ENCODE peak calls at places on chromosome 10, in seven cellular contexts. One of them, this sample, is unnamed.

GRCh38 chr10:50788951-50789904 is 49.5 kb downstream of the ASAH2B start:
- DNase-seq in GM23338: peak; percentile 75
- DNase-seq in K562: peak; percentile 15
- DNase-seq in sigmoid colon: no peak
- DNase-seq in HepG2: peak; percentile 55
- DNase-seq in SK-N-SH: peak; percentile 24
- DNase-seq in H1: no peak
- DNase-seq in this sample: no peak

GRCh38 chr10:86188796-86189558 is 177.6 kb downstream of the GRID1 start:
- DNase-seq in GM23338: no peak
- DNase-seq in K562: no peak
- DNase-seq in sigmoid colon: no peak
- DNase-seq in HepG2: no peak
- DNase-seq in SK-N-SH: no peak
- DNase-seq in H1: no peak
- DNase-seq in this sample: no peak

GRCh38 chr10:94673614-94674321 is 9.8 kb upstream of the CYP2C18 start:
- DNase-seq in GM23338: no peak
- DNase-seq in K562: no peak
- DNase-seq in sigmoid colon: no peak
- DNase-seq in HepG2: no peak
- DNase-seq in SK-N-SH: no peak
- DNase-seq in H1: no peak
- DNase-seq in this sample: no peak

GRCh38 chr10:5895804-5896203 is 5.8 kb downstream of the FBH1 start:
- DNase-seq in GM23338: no peak
- DNase-seq in K562: no peak
- DNase-seq in sigmoid colon: no peak
- DNase-seq in HepG2: no peak
- DNase-seq in SK-N-SH: no peak
- DNase-seq in H1: no peak
- DNase-seq in this sample: no peak

GRCh38 chr10:44834131-44834530 is 77.0 kb upstream of the TMEM72 start:
- DNase-seq in GM23338: no peak
- DNase-seq in K562: no peak
- DNase-seq in sigmoid colon: no peak
- DNase-seq in HepG2: no peak
- DNase-seq in SK-N-SH: no peak
- DNase-seq in H1: no peak
- DNase-seq in this sample: no peak

GRCh38 chr10:34523017-34523767 is 291.9 kb downstream of the PARD3 start:
- DNase-seq in GM23338: no peak
- DNase-seq in K562: no peak
- DNase-seq in sigmoid colon: no peak
- DNase-seq in HepG2: no peak
- DNase-seq in SK-N-SH: no peak
- DNase-seq in H1: no peak
- DNase-seq in this sample: no peak

GRCh38 chr10:120945182-120945581 is 94.0 kb downstream of the WDR11 start:
- DNase-seq in GM23338: no peak
- DNase-seq in K562: no peak
- DNase-seq in sigmoid colon: peak; percentile 33
- DNase-seq in HepG2: no peak
- DNase-seq in SK-N-SH: no peak
- DNase-seq in H1: no peak
- DNase-seq in this sample: no peak

GRCh38 chr10:43190775-43191174 is 52.5 kb downstream of the CSGALNACT2 start:
- DNase-seq in GM23338: no peak
- DNase-seq in K562: no peak
- DNase-seq in sigmoid colon: no peak
- DNase-seq in HepG2: no peak
- DNase-seq in SK-N-SH: no peak
- DNase-seq in H1: no peak
- DNase-seq in this sample: no peak

GRCh38 chr10:12531305-12531738 is 182.0 kb downstream of the CAMK1D start:
- DNase-seq in GM23338: no peak
- DNase-seq in K562: no peak
- DNase-seq in sigmoid colon: peak; percentile 76
- DNase-seq in HepG2: no peak
- DNase-seq in SK-N-SH: no peak
- DNase-seq in H1: peak; percentile 8
- DNase-seq in this sample: no peak

GRCh38 chr10:131115321-131115720 is 196.2 kb downstream of the TCERG1L start:
- DNase-seq in GM23338: no peak
- DNase-seq in K562: no peak
- DNase-seq in sigmoid colon: no peak
- DNase-seq in HepG2: no peak
- DNase-seq in SK-N-SH: no peak
- DNase-seq in H1: no peak
- DNase-seq in this sample: no peak

DNA sequence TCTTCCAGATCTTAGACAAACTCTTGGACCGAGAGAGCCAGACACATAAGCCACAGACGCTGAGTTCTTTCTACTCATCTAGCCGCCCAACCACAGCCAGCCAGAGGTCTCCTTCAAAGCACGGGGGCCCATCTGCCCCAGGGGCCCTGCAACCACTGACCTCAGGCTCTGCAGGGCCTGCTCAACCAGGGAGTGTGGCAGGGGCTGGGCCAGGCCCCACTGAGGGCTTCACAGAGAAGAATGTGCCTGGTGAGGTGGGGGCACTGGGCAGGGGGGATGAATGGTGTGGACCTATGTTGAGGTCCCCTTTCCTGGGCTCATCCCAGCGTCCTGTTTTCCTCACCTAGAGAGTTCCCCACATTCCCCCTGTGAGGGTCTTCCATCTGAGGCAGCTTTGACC is 11.4 kb downstream of the ZSWIM8 start:
- DNase-seq in GM23338: no peak
- DNase-seq in K562: no peak
- DNase-seq in sigmoid colon: peak; percentile 60
- DNase-seq in HepG2: no peak
- DNase-seq in SK-N-SH: no peak
- DNase-seq in H1: no peak
- DNase-seq in this sample: no peak
- TF ChIP-seq POLR2AphosphoS5 in GM23338: no peak
- TF ChIP-seq POLR2AphosphoS5 in K562: no peak
- TF ChIP-seq POLR2AphosphoS5 in sigmoid colon: no peak
- TF ChIP-seq POLR2AphosphoS5 in HepG2: no peak
- TF ChIP-seq POLR2AphosphoS5 in SK-N-SH: no peak
- TF ChIP-seq POLR2AphosphoS5 in H1: peak; percentile 3
- TF ChIP-seq POLR2AphosphoS5 in this sample: no peak

DNA sequence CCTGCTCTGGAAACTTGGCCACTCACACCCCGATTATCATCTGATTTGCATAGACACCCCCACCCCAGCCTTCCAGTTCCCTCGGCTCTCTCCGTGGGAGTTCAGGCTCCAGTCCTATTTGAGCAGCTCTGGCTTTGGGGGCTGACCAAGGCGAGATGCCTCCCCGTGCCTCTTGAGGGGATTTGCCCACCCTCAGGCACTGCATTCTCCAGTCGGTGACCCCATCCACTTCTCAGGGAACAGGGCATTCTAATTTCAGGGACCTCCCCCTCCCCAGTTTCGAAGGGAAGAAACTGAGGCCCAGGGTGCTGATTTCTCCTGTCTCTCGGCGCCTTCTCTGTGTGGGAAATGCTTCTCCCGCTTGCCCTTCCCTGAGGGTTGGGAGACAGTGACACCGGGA is 35.7 kb upstream of the PAX2 start:
- DNase-seq in GM23338: no peak
- DNase-seq in K562: no peak
- DNase-seq in sigmoid colon: no peak
- DNase-seq in HepG2: no peak
- DNase-seq in SK-N-SH: no peak
- DNase-seq in H1: no peak
- DNase-seq in this sample: no peak
- H3K27me3 ChIP-seq in GM23338: peaks cover 76% of the 10 kb centered on the region
- H3K27me3 ChIP-seq in K562: peaks cover 2% of the 10 kb centered on the region
- H3K27me3 ChIP-seq in sigmoid colon: peaks cover 61% of the 10 kb centered on the region
- H3K27me3 ChIP-seq in HepG2: peaks cover 55% of the 10 kb centered on the region
- H3K27me3 ChIP-seq in SK-N-SH: peaks cover 38% of the 10 kb centered on the region
- H3K27me3 ChIP-seq in H1: peaks cover 71% of the 10 kb centered on the region
- H3K27me3 ChIP-seq in this sample: no peaks in the 10 kb centered on the region

GRCh38 chr10:110209926-110210662 is 2.7 kb downstream of the MXI1 start:
- DNase-seq in GM23338: peak; percentile 62
- DNase-seq in K562: peak; percentile 32
- DNase-seq in sigmoid colon: peak; percentile 90
- DNase-seq in HepG2: no peak
- DNase-seq in SK-N-SH: peak; percentile 82
- DNase-seq in H1: peak; percentile 74
- DNase-seq in this sample: peak; percentile 92
- TF ChIP-seq POLR2AphosphoS5 in GM23338: no peak
- TF ChIP-seq POLR2AphosphoS5 in K562: no peak
- TF ChIP-seq POLR2AphosphoS5 in sigmoid colon: peak; percentile 40
- TF ChIP-seq POLR2AphosphoS5 in HepG2: no peak
- TF ChIP-seq POLR2AphosphoS5 in SK-N-SH: no peak
- TF ChIP-seq POLR2AphosphoS5 in H1: no peak
- TF ChIP-seq POLR2AphosphoS5 in this sample: no peak

GRCh38 chr10:116194061-116194460 is 78.9 kb downstream of the GFRA1 start:
- DNase-seq in GM23338: no peak
- DNase-seq in K562: no peak
- DNase-seq in sigmoid colon: no peak
- DNase-seq in HepG2: no peak
- DNase-seq in SK-N-SH: no peak
- DNase-seq in H1: no peak
- DNase-seq in this sample: no peak
- H3K27me3 ChIP-seq in GM23338: no peaks in the 10 kb centered on the region
- H3K27me3 ChIP-seq in K562: no peaks in the 10 kb centered on the region
- H3K27me3 ChIP-seq in sigmoid colon: no peaks in the 10 kb centered on the region
- H3K27me3 ChIP-seq in HepG2: no peaks in the 10 kb centered on the region
- H3K27me3 ChIP-seq in SK-N-SH: no peaks in the 10 kb centered on the region
- H3K27me3 ChIP-seq in H1: no peaks in the 10 kb centered on the region
- H3K27me3 ChIP-seq in this sample: no peaks in the 10 kb centered on the region

GRCh38 chr10:113857210-113857609 is 2.7 kb downstream of the NHLRC2 start:
- DNase-seq in GM23338: no peak
- DNase-seq in K562: no peak
- DNase-seq in sigmoid colon: no peak
- DNase-seq in HepG2: no peak
- DNase-seq in SK-N-SH: no peak
- DNase-seq in H1: no peak
- DNase-seq in this sample: no peak

GRCh38 chr10:113856563-113856962 is 2.1 kb downstream of the NHLRC2 start:
- DNase-seq in GM23338: no peak
- DNase-seq in K562: no peak
- DNase-seq in sigmoid colon: no peak
- DNase-seq in HepG2: no peak
- DNase-seq in SK-N-SH: no peak
- DNase-seq in H1: no peak
- DNase-seq in this sample: no peak

GRCh38 chr10:113853577-113854018 is 284 bp downstream of the DCLRE1A start:
- DNase-seq in GM23338: no peak
- DNase-seq in K562: no peak
- DNase-seq in sigmoid colon: no peak
- DNase-seq in HepG2: no peak
- DNase-seq in SK-N-SH: no peak
- DNase-seq in H1: no peak
- DNase-seq in this sample: no peak

GRCh38 chr10:113854757-113855626 is 531 bp downstream of the NHLRC2 start:
- DNase-seq in GM23338: peak; percentile 53
- DNase-seq in K562: peak; percentile 59
- DNase-seq in sigmoid colon: peak; percentile 79
- DNase-seq in HepG2: peak; percentile 23
- DNase-seq in SK-N-SH: peak; percentile 83
- DNase-seq in H1: peak; percentile 79
- DNase-seq in this sample: peak; percentile 70

GRCh38 chr10:113854019-113854756 is at the start of the genes DCLRE1A and NHLRC2:
- DNase-seq in GM23338: peak; percentile 86
- DNase-seq in K562: peak; percentile 84
- DNase-seq in sigmoid colon: peak; percentile 89
- DNase-seq in HepG2: peak; percentile 68
- DNase-seq in SK-N-SH: peak; percentile 82
- DNase-seq in H1: peak; percentile 82
- DNase-seq in this sample: peak; percentile 81
- TF ChIP-seq POLR2AphosphoS5 in GM23338: peak; percentile 50
- TF ChIP-seq POLR2AphosphoS5 in K562: no peak
- TF ChIP-seq POLR2AphosphoS5 in sigmoid colon: peak; percentile 58
- TF ChIP-seq POLR2AphosphoS5 in HepG2: peak; percentile 42
- TF ChIP-seq POLR2AphosphoS5 in SK-N-SH: no peak
- TF ChIP-seq POLR2AphosphoS5 in H1: peak; percentile 43
- TF ChIP-seq POLR2AphosphoS5 in this sample: peak; percentile 22

GRCh38 chr10:100670828-100671479 is 74.4 kb upstream of the PAX2 start:
- DNase-seq in GM23338: peak; percentile 73
- DNase-seq in K562: peak; percentile 39
- DNase-seq in sigmoid colon: no peak
- DNase-seq in HepG2: no peak
- DNase-seq in SK-N-SH: peak; percentile 92
- DNase-seq in H1: peak; percentile 94
- DNase-seq in this sample: no peak

GRCh38 chr10:100672199-100672598 is 73.2 kb upstream of the PAX2 start:
- DNase-seq in GM23338: no peak
- DNase-seq in K562: no peak
- DNase-seq in sigmoid colon: no peak
- DNase-seq in HepG2: no peak
- DNase-seq in SK-N-SH: no peak
- DNase-seq in H1: no peak
- DNase-seq in this sample: no peak

GRCh38 chr10:100669616-100670015 is 75.8 kb upstream of the PAX2 start:
- DNase-seq in GM23338: no peak
- DNase-seq in K562: no peak
- DNase-seq in sigmoid colon: no peak
- DNase-seq in HepG2: no peak
- DNase-seq in SK-N-SH: no peak
- DNase-seq in H1: no peak
- DNase-seq in this sample: no peak

GRCh38 chr10:100668001-100668400 is 77.4 kb upstream of the PAX2 start:
- DNase-seq in GM23338: no peak
- DNase-seq in K562: no peak
- DNase-seq in sigmoid colon: no peak
- DNase-seq in HepG2: no peak
- DNase-seq in SK-N-SH: no peak
- DNase-seq in H1: no peak
- DNase-seq in this sample: no peak

DNA sequence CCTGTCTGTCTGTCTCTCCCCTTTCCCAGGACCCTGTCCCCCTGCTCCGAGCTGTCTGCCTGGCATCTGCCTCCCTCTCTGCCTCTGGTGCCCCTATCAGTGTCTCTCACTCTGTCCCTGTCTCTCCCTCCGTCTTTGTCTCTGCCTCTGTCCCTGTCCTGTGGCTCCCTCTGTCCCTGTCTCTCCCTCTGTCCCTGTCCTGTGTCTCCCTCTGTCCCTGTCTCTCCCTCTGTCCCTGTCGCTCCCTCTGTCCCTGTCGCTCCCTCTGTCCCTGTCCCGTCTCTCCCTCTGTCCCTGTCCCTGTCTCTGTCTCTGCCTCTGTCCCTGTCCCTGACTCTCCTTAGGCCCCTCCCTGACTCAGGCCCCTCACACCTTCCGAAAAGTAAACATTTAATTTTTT is 75.0 kb upstream of the PAX2 start:
- DNase-seq in GM23338: no peak
- DNase-seq in K562: no peak
- DNase-seq in sigmoid colon: no peak
- DNase-seq in HepG2: no peak
- DNase-seq in SK-N-SH: no peak
- DNase-seq in H1: no peak
- DNase-seq in this sample: no peak
- H3K27me3 ChIP-seq in GM23338: peaks cover 66% of the 10 kb centered on the region
- H3K27me3 ChIP-seq in K562: peaks cover 3% of the 10 kb centered on the region
- H3K27me3 ChIP-seq in sigmoid colon: peaks cover 68% of the 10 kb centered on the region
- H3K27me3 ChIP-seq in HepG2: peaks cover 30% of the 10 kb centered on the region
- H3K27me3 ChIP-seq in SK-N-SH: peaks cover 30% of the 10 kb centered on the region
- H3K27me3 ChIP-seq in H1: peaks cover 31% of the 10 kb centered on the region
- H3K27me3 ChIP-seq in this sample: no peaks in the 10 kb centered on the region

GRCh38 chr10:112949875-112950507 is at the start of gene TCF7L2:
- DNase-seq in GM23338: peak; percentile 99
- DNase-seq in K562: peak; percentile 91
- DNase-seq in sigmoid colon: peak; percentile 98
- DNase-seq in HepG2: peak; percentile 98
- DNase-seq in SK-N-SH: peak; percentile 91
- DNase-seq in H1: peak; percentile 90
- DNase-seq in this sample: peak; percentile 96
- TF ChIP-seq POLR2AphosphoS5 in GM23338: peak; percentile 63
- TF ChIP-seq POLR2AphosphoS5 in K562: no peak
- TF ChIP-seq POLR2AphosphoS5 in sigmoid colon: peak; percentile 88
- TF ChIP-seq POLR2AphosphoS5 in HepG2: peak; percentile 84
- TF ChIP-seq POLR2AphosphoS5 in SK-N-SH: peak; percentile 65
- TF ChIP-seq POLR2AphosphoS5 in H1: no peak
- TF ChIP-seq POLR2AphosphoS5 in this sample: no peak

GRCh38 chr10:100715101-100715444 is 30.3 kb upstream of the PAX2 start:
- DNase-seq in GM23338: peak; percentile 24
- DNase-seq in K562: no peak
- DNase-seq in sigmoid colon: no peak
- DNase-seq in HepG2: no peak
- DNase-seq in SK-N-SH: peak; percentile 17
- DNase-seq in H1: no peak
- DNase-seq in this sample: no peak
- H3K27me3 ChIP-seq in GM23338: peaks cover 100% of the 10 kb centered on the region
- H3K27me3 ChIP-seq in K562: peaks cover 2% of the 10 kb centered on the region
- H3K27me3 ChIP-seq in sigmoid colon: peaks cover 62% of the 10 kb centered on the region
- H3K27me3 ChIP-seq in HepG2: peaks cover 64% of the 10 kb centered on the region
- H3K27me3 ChIP-seq in SK-N-SH: peaks cover 41% of the 10 kb centered on the region
- H3K27me3 ChIP-seq in H1: peaks cover 85% of the 10 kb centered on the region
- H3K27me3 ChIP-seq in this sample: peaks cover 14% of the 10 kb centered on the region